ENCODE peak calls at places on chromosomes 4 and X, in four cellular contexts. T, R, B and A are unnamed samples.

GRCh38 chrX:76796311-76796710 is 368.8 kb downstream of the MAGEE1 start:
- DNase-seq in T (no peak), R (no peak), B (no peak), A (no peak)

GRCh38 chr4:58732973-58733372 is 1622.8 kb upstream of the IGFBP7 start:
- DNase-seq in B (no peak), R (no peak), T (no peak), A (no peak)

GRCh38 chr4:67779631-67780030 is 25.4 kb upstream of the GNRHR start:
- DNase-seq in T (no peak), B (no peak), R (no peak), A (no peak)

GRCh38 chr4:175705407-175705806 is 106.7 kb downstream of the GPM6A start:
- DNase-seq in B (peak), T (peak), R (no peak), A (no peak)

GRCh38 chrX:46957299-46957698 is 45.1 kb downstream of the JADE3 start:
- DNase-seq in B (peak), T (no peak), R (no peak), A (no peak)

GRCh38 chr4:2406920-2407319 is 11.5 kb downstream of the ZFYVE28 start:
- DNase-seq in T (no peak), R (no peak), B (no peak), A (no peak)

GRCh38 chr4:143883529-143883928 is 21.8 kb downstream of the GYPE start:
- DNase-seq in B (no peak), T (no peak), R (no peak), A (no peak)

GRCh38 chr4:8870647-8871416 is 807 bp downstream of the HMX1 start:
- DNase-seq in T (no peak), B (peak), R (no peak), A (no peak)

GRCh38 chr4:62490635-62491034 is 1290.5 kb downstream of the ADGRL3 start:
- DNase-seq in R (no peak), B (no peak), T (no peak), A (no peak)

GRCh38 chrX:15854080-15854655 is 445 bp downstream of the AP1S2 start:
- DNase-seq in T (peak), B (peak), R (no peak), A (peak)

GRCh38 chr4:118350961-118351360 is 1.8 kb downstream of the PRSS12 start:
- DNase-seq in T (no peak), B (no peak), R (no peak), A (no peak)

GRCh38 chr4:76282941-76283689 is 23.4 kb upstream of the STBD1 start:
- DNase-seq in B (no peak), T (no peak), R (no peak), A (no peak)

GRCh38 chrX:69136546-69137331 is 28.5 kb downstream of the PJA1 start:
- DNase-seq in B (peak), T (no peak), R (no peak), A (no peak)

GRCh38 chr4:88008624-88009235 is 1.3 kb downstream of the PKD2 start:
- DNase-seq in R (no peak), B (no peak), T (no peak), A (peak)

GRCh38 chr4:20684852-20685763 is 15.2 kb upstream of the PACRGL start:
- DNase-seq in T (no peak), R (no peak), B (no peak), A (peak)

GRCh38 chr4:173450281-173450680 is 51.4 kb upstream of the SCRG1 start:
- DNase-seq in B (no peak), T (no peak), R (no peak), A (no peak)

GRCh38 chrX:44536198-44536597 is 6.5 kb downstream of the FUNDC1 start:
- DNase-seq in R (no peak), B (no peak), T (no peak), A (no peak)

GRCh38 chr4:8540586-8540985 is 39.6 kb upstream of the GPR78 start:
- DNase-seq in T (no peak), R (no peak), B (no peak), A (no peak)

GRCh38 chr4:155371432-155372043 is 5.2 kb downstream of the MAP9 start:
- DNase-seq in R (no peak), T (no peak), B (no peak), A (peak)

GRCh38 chr4:86895692-86896488 is 3.7 kb upstream of the C4orf36 start:
- DNase-seq in T (no peak), B (peak), R (no peak), A (peak)

GRCh38 chr4:17981063-17981462 is 40.5 kb downstream of the LCORL start:
- DNase-seq in R (no peak), T (no peak), B (no peak), A (no peak)

GRCh38 chrX:2451456-2452316 is 49.1 kb downstream of the DHRSX start:
- DNase-seq in T (peak), B (no peak), R (no peak), A (no peak)

GRCh38 chr4:7196731-7197130 is 4.4 kb downstream of the SORCS2 start:
- DNase-seq in T (no peak), B (no peak), R (no peak), A (no peak)

GRCh38 chr4:4428966-4429875 is 42.3 kb downstream of the NSG1 start:
- DNase-seq in B (no peak), T (peak), R (no peak), A (no peak)

GRCh38 chrX:12978205-12979010 is 3.5 kb downstream of the TMSB4X start:
- DNase-seq in T (peak), R (no peak), B (no peak), A (peak)

GRCh38 chr4:125368161-125368560 is 53.4 kb downstream of the FAT4 start:
- DNase-seq in R (no peak), T (no peak), B (no peak), A (no peak)

GRCh38 chr4:17336524-17336941 is 175.4 kb downstream of the QDPR start:
- DNase-seq in B (no peak), R (no peak), T (peak), A (no peak)